ENCODE peak calls at places on chromosomes 6 and 20, in seven cellular contexts. One of them, this sample, is unnamed.

GRCh38 chr6:49072146-49072545 is 390.9 kb downstream of the MMUT start:
- DNase-seq in ACHN: no peak
- DNase-seq in naive thymus-derived CD4-positive, alpha-beta T cell: no peak
- DNase-seq in SHP77: no peak
- DNase-seq in GDM1: no peak
- DNase-seq in KBM-7: no peak
- DNase-seq in B cell: no peak
- DNase-seq in this sample: no peak

GRCh38 chr6:144617231-144618199 is 332.4 kb downstream of the UTRN start:
- DNase-seq in naive thymus-derived CD4-positive, alpha-beta T cell: no peak
- DNase-seq in ACHN: no peak
- DNase-seq in B cell: no peak
- DNase-seq in SHP77: no peak
- DNase-seq in KBM-7: no peak
- DNase-seq in GDM1: no peak
- DNase-seq in this sample: no peak

GRCh38 chr20:51369503-51369902 is 173.0 kb downstream of the NFATC2 start:
- DNase-seq in ACHN: no peak
- DNase-seq in GDM1: no peak
- DNase-seq in naive thymus-derived CD4-positive, alpha-beta T cell: no peak
- DNase-seq in KBM-7: no peak
- DNase-seq in B cell: no peak
- DNase-seq in SHP77: no peak
- DNase-seq in this sample: no peak

GRCh38 chr6:69894578-69895347 is 28.4 kb downstream of the COL19A1 start:
- DNase-seq in KBM-7: no peak
- DNase-seq in naive thymus-derived CD4-positive, alpha-beta T cell: no peak
- DNase-seq in GDM1: no peak
- DNase-seq in ACHN: no peak
- DNase-seq in B cell: no peak
- DNase-seq in SHP77: no peak
- DNase-seq in this sample: no peak

GRCh38 chr6:25192562-25192961 is 86.6 kb upstream of the CARMIL1 start:
- DNase-seq in ACHN: peak
- DNase-seq in GDM1: no peak
- DNase-seq in SHP77: no peak
- DNase-seq in B cell: no peak
- DNase-seq in naive thymus-derived CD4-positive, alpha-beta T cell: no peak
- DNase-seq in KBM-7: no peak
- DNase-seq in this sample: no peak

GRCh38 chr6:34150766-34151165 is 4.9 kb upstream of the GRM4 start:
- DNase-seq in B cell: no peak
- DNase-seq in ACHN: no peak
- DNase-seq in naive thymus-derived CD4-positive, alpha-beta T cell: no peak
- DNase-seq in GDM1: no peak
- DNase-seq in KBM-7: no peak
- DNase-seq in SHP77: no peak
- DNase-seq in this sample: no peak

GRCh38 chr6:122651604-122652003 is 41.4 kb downstream of the PKIB start:
- DNase-seq in B cell: no peak
- DNase-seq in GDM1: no peak
- DNase-seq in naive thymus-derived CD4-positive, alpha-beta T cell: no peak
- DNase-seq in SHP77: no peak
- DNase-seq in KBM-7: no peak
- DNase-seq in ACHN: no peak
- DNase-seq in this sample: no peak

GRCh38 chr20:17661121-17661744 is 20.8 kb downstream of the RRBP1 start:
- DNase-seq in SHP77: no peak
- DNase-seq in ACHN: no peak
- DNase-seq in KBM-7: no peak
- DNase-seq in GDM1: no peak
- DNase-seq in B cell: no peak
- DNase-seq in naive thymus-derived CD4-positive, alpha-beta T cell: no peak
- DNase-seq in this sample: no peak

GRCh38 chr20:62956387-62957135 is 4.1 kb downstream of the SLC17A9 start:
- DNase-seq in naive thymus-derived CD4-positive, alpha-beta T cell: no peak
- DNase-seq in KBM-7: no peak
- DNase-seq in ACHN: no peak
- DNase-seq in B cell: no peak
- DNase-seq in GDM1: no peak
- DNase-seq in SHP77: no peak
- DNase-seq in this sample: no peak

GRCh38 chr20:17531537-17532025 is 402 bp upstream of the BFSP1 start:
- DNase-seq in SHP77: no peak
- DNase-seq in naive thymus-derived CD4-positive, alpha-beta T cell: no peak
- DNase-seq in GDM1: no peak
- DNase-seq in KBM-7: no peak
- DNase-seq in ACHN: no peak
- DNase-seq in B cell: no peak
- DNase-seq in this sample: no peak

GRCh38 chr6:88133718-88134117 is 32.4 kb downstream of the CNR1 start:
- DNase-seq in KBM-7: no peak
- DNase-seq in GDM1: no peak
- DNase-seq in B cell: no peak
- DNase-seq in naive thymus-derived CD4-positive, alpha-beta T cell: no peak
- DNase-seq in ACHN: no peak
- DNase-seq in SHP77: no peak
- DNase-seq in this sample: no peak

GRCh38 chr20:46555370-46555956 is 5.0 kb upstream of the OCSTAMP start:
- DNase-seq in naive thymus-derived CD4-positive, alpha-beta T cell: no peak
- DNase-seq in SHP77: no peak
- DNase-seq in KBM-7: no peak
- DNase-seq in GDM1: no peak
- DNase-seq in ACHN: no peak
- DNase-seq in B cell: no peak
- DNase-seq in this sample: no peak

GRCh38 chr6:163863565-163863964 is 449.0 kb downstream of the QKI start:
- DNase-seq in SHP77: no peak
- DNase-seq in B cell: no peak
- DNase-seq in ACHN: no peak
- DNase-seq in GDM1: no peak
- DNase-seq in KBM-7: no peak
- DNase-seq in naive thymus-derived CD4-positive, alpha-beta T cell: no peak
- DNase-seq in this sample: no peak

GRCh38 chr6:140566706-140567330 is 1192.4 kb upstream of the CITED2 start:
- DNase-seq in SHP77: peak
- DNase-seq in KBM-7: peak
- DNase-seq in naive thymus-derived CD4-positive, alpha-beta T cell: no peak
- DNase-seq in GDM1: no peak
- DNase-seq in ACHN: peak
- DNase-seq in B cell: no peak
- DNase-seq in this sample: no peak

GRCh38 chr6:106910999-106911949 is 63.3 kb downstream of the CD24 start:
- DNase-seq in naive thymus-derived CD4-positive, alpha-beta T cell: no peak
- DNase-seq in SHP77: peak
- DNase-seq in GDM1: no peak
- DNase-seq in ACHN: no peak
- DNase-seq in B cell: no peak
- DNase-seq in KBM-7: peak
- DNase-seq in this sample: no peak

GRCh38 chr20:7497985-7498384 is 442.3 kb downstream of the HAO1 start:
- DNase-seq in naive thymus-derived CD4-positive, alpha-beta T cell: no peak
- DNase-seq in B cell: no peak
- DNase-seq in SHP77: no peak
- DNase-seq in ACHN: peak
- DNase-seq in KBM-7: no peak
- DNase-seq in GDM1: no peak
- DNase-seq in this sample: no peak

GRCh38 chr20:31764641-31765305 is 25.7 kb downstream of the TPX2 start:
- DNase-seq in B cell: no peak
- DNase-seq in ACHN: no peak
- DNase-seq in SHP77: no peak
- DNase-seq in naive thymus-derived CD4-positive, alpha-beta T cell: no peak
- DNase-seq in KBM-7: no peak
- DNase-seq in GDM1: no peak
- DNase-seq in this sample: no peak

GRCh38 chr6:149060985-149061760 is 256.3 kb upstream of the TAB2 start:
- DNase-seq in KBM-7: no peak
- DNase-seq in B cell: no peak
- DNase-seq in naive thymus-derived CD4-positive, alpha-beta T cell: no peak
- DNase-seq in GDM1: no peak
- DNase-seq in SHP77: peak
- DNase-seq in ACHN: peak
- DNase-seq in this sample: no peak

GRCh38 chr6:102812242-102812641 is 1418.7 kb downstream of the GRIK2 start:
- DNase-seq in naive thymus-derived CD4-positive, alpha-beta T cell: no peak
- DNase-seq in ACHN: no peak
- DNase-seq in B cell: no peak
- DNase-seq in GDM1: no peak
- DNase-seq in KBM-7: no peak
- DNase-seq in SHP77: no peak
- DNase-seq in this sample: no peak